ENCODE peak calls at places on chromosomes 5 and 9, in ten cellular contexts. R is natural killer cell; D is BE2C; Q is progenitor cell of endocrine pancreas; C is fibroblast of lung; I is heart right ventricle; P is CD8-positive, alpha-beta T cell; O is MCF 10A; L is epithelial cell of esophagus; B is ovary. Z is an unnamed sample.

GRCh38 chr9:81626511-81626910 is 62.8 kb downstream of the TLE1 start:
- DNase-seq in R (no peak), D (no peak), Q (no peak), C (no peak), I (no peak), P (no peak), O (peak), L (peak), B (no peak), Z (no peak)

GRCh38 chr5:1765141-1765879 is 34.3 kb downstream of the MRPL36 start:
- DNase-seq in R (no peak), D (no peak), Q (no peak), C (no peak), I (no peak), P (no peak), O (no peak), L (no peak), B (no peak), Z (no peak)

GRCh38 chr5:164680216-164680615 is 1174.8 kb downstream of the MAT2B start:
- DNase-seq in R (no peak), D (no peak), Q (no peak), C (no peak), I (no peak), P (no peak), O (no peak), L (no peak), B (no peak), Z (no peak)

GRCh38 chr5:64331597-64332277 is 166.1 kb downstream of the RNF180 start:
- DNase-seq in R (no peak), D (no peak), Q (no peak), C (no peak), I (peak), P (no peak), O (no peak), L (no peak), B (no peak), Z (no peak)

GRCh38 chr5:10140195-10140973 is 109.3 kb downstream of the ATPSCKMT start:
- DNase-seq in R (no peak), D (no peak), Q (no peak), C (peak), I (no peak), P (no peak), O (peak), L (no peak), B (no peak), Z (no peak)

GRCh38 chr9:114317665-114318357 is 5.1 kb upstream of the ORM1 start:
- DNase-seq in R (no peak), D (no peak), Q (no peak), C (peak), I (no peak), P (no peak), O (peak), L (peak), B (no peak), Z (no peak)

GRCh38 chr5:3596261-3596825 is 711 bp downstream of the IRX1 start:
- DNase-seq in R (no peak), D (no peak), Q (no peak), C (no peak), I (no peak), P (no peak), O (peak), L (peak), B (no peak), Z (no peak)

GRCh38 chr5:60852940-60853339 is 8.9 kb upstream of the ELOVL7 start:
- DNase-seq in R (no peak), D (no peak), Q (no peak), C (no peak), I (no peak), P (no peak), O (no peak), L (no peak), B (no peak), Z (no peak)

GRCh38 chr5:88889165-88890069 is 6.4 kb upstream of the MEF2C start:
- DNase-seq in R (no peak), D (no peak), Q (peak), C (peak), I (peak), P (no peak), O (no peak), L (peak), B (peak), Z (peak)

GRCh38 chr9:131714161-131714646 is 25.7 kb downstream of the RAPGEF1 start:
- DNase-seq in R (no peak), D (no peak), Q (no peak), C (peak), I (peak), P (no peak), O (peak), L (peak), B (peak), Z (no peak)

GRCh38 chr5:139382781-139383180 is 316 bp downstream of the SLC23A1 start:
- DNase-seq in R (no peak), D (no peak), Q (no peak), C (no peak), I (no peak), P (no peak), O (no peak), L (no peak), B (no peak), Z (no peak)

GRCh38 chr5:78518365-78519197 is 130.0 kb downstream of the LHFPL2 start:
- DNase-seq in R (no peak), D (no peak), Q (no peak), C (peak), I (no peak), P (no peak), O (peak), L (peak), B (no peak), Z (no peak)

GRCh38 chr5:72523960-72524582 is 16.9 kb upstream of the ZNF366 start:
- DNase-seq in R (no peak), D (no peak), Q (no peak), C (peak), I (no peak), P (no peak), O (peak), L (peak), B (no peak), Z (no peak)

GRCh38 chr5:179550511-179551342 is at the start of gene RUFY1:
- DNase-seq in R (peak), D (peak), Q (peak), C (peak), I (peak), P (peak), O (peak), L (peak), B (peak), Z (peak)
- TF ChIP-seq CTCF in R (no peak), D (no peak), Q (no peak), C (no peak), I (no peak), P (no peak), O (no peak), L (no peak), B (peak), Z (no peak)

GRCh38 chr5:116395178-116395577 is 179.4 kb downstream of the SEMA6A start:
- DNase-seq in R (no peak), D (no peak), Q (no peak), C (no peak), I (no peak), P (no peak), O (no peak), L (no peak), B (no peak), Z (no peak)
- TF ChIP-seq CTCF in R (no peak), D (no peak), Q (no peak), C (no peak), I (no peak), P (no peak), O (no peak), L (no peak), B (no peak), Z (no peak)

DNA sequence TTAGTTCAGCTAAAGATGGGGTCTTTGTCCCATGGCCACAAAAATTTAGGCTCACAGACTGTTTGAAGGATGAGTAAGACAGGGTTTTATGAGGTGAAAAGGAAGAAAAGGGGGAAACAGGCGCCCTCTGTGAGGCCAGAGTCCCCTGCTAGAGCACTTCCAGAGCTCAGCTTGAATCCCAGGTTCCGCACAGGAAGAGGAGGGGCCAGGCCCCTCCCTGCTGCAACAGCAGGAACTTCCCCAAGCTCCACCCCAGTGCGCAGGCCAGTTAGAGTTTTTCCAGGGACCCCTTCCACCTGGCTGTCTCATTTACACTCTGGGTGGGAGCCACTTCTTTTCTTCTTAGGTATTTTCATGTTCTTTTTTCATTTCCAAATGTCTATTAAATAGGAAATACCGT is 480.8 kb downstream of the PSAT1 start:
- DNase-seq in R (no peak), D (no peak), Q (no peak), C (no peak), I (no peak), P (no peak), O (no peak), L (no peak), B (no peak), Z (no peak)
- TF ChIP-seq CTCF in R (no peak), D (no peak), Q (no peak), C (no peak), I (no peak), P (no peak), O (no peak), L (no peak), B (no peak), Z (no peak)

DNA sequence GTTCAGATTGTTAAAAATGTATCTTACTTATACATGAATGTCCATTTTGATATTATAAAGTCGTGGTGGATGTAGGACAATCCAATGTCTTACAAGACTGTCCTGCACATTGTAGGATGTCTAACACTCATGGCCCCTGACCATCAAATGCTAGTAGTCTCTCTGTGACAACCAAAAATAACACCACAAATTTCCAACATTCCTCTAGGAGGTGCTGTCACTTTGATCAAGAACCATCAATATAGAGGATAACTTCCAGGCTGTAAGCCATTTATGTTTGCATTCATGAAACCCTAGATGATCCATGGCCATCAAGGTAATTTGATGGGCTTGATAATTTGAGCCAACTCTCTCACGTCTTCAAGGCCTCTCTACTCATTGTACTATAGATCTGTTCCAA is 20.5 kb upstream of the ZFR start:
- DNase-seq in R (no peak), D (no peak), Q (no peak), C (no peak), I (no peak), P (no peak), O (peak), L (no peak), B (no peak), Z (no peak)
- TF ChIP-seq CTCF in R (no peak), D (peak), Q (no peak), C (no peak), I (no peak), P (no peak), O (no peak), L (no peak), B (no peak), Z (no peak)

GRCh38 chr5:35651002-35651756 is 33.5 kb downstream of the SPEF2 start:
- DNase-seq in R (no peak), D (peak), Q (no peak), C (peak), I (no peak), P (peak), O (peak), L (peak), B (no peak), Z (peak)
- TF ChIP-seq CTCF in R (peak), D (peak), Q (peak), C (peak), I (peak), P (peak), O (peak), L (peak), B (no peak), Z (peak)

GRCh38 chr5:53199882-53200281 is 90.3 kb upstream of the MOCS2 start:
- DNase-seq in R (no peak), D (no peak), Q (no peak), C (no peak), I (no peak), P (no peak), O (no peak), L (no peak), B (no peak), Z (no peak)

GRCh38 chr5:53200309-53200708 is 90.8 kb upstream of the MOCS2 start:
- DNase-seq in R (no peak), D (no peak), Q (no peak), C (no peak), I (no peak), P (no peak), O (no peak), L (no peak), B (no peak), Z (no peak)

GRCh38 chr5:53206562-53206961 is 97.0 kb upstream of the MOCS2 start:
- DNase-seq in R (no peak), D (no peak), Q (no peak), C (no peak), I (no peak), P (no peak), O (no peak), L (no peak), B (no peak), Z (no peak)

GRCh38 chr5:53201746-53202145 is 92.2 kb upstream of the MOCS2 start:
- DNase-seq in R (no peak), D (no peak), Q (no peak), C (no peak), I (no peak), P (no peak), O (no peak), L (no peak), B (no peak), Z (no peak)
- TF ChIP-seq CTCF in R (no peak), D (peak), Q (no peak), C (peak), I (no peak), P (no peak), O (peak), L (peak), B (no peak), Z (peak)

DNA sequence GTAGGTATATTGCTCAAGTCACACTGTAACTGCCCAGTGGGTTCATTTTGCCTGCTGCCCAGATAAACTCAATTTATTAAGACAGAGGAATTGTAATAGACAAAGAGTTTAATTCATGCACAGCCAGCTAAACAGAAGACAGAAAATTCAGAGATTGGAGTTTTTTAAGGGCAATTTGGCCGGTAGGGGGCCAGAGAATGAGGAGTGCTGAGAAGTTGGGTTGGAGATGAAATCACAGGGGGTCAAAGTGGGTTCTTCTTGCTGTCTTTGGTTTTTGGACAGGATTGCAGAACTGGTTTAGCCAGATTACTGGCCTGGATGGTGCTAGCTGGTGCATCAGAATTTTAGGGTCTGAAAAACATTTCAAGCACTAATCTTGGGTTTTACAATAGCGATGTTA is 20.7 kb upstream of the IL33 start:
- DNase-seq in R (no peak), D (peak), Q (no peak), C (no peak), I (no peak), P (no peak), O (peak), L (peak), B (no peak), Z (no peak)
- TF ChIP-seq CTCF in R (no peak), D (peak), Q (peak), C (no peak), I (no peak), P (no peak), O (no peak), L (peak), B (no peak), Z (peak)

GRCh38 chr5:6383376-6383775 is 5.0 kb upstream of the MED10 start:
- DNase-seq in R (no peak), D (no peak), Q (no peak), C (no peak), I (no peak), P (no peak), O (no peak), L (no peak), B (no peak), Z (no peak)
- TF ChIP-seq CTCF in R (no peak), D (no peak), Q (no peak), C (no peak), I (no peak), P (no peak), O (no peak), L (no peak), B (no peak), Z (no peak)

Z was measured in neural crest cell.